ENCODE peak calls at places on chromosomes 16 and 17, in eight cellular contexts. One of them, this sample, is unnamed.
A peak's percentile ranks its signal among the peaks of the same experiment; 100 is the strongest.

GRCh38 chr16:29664133-29664912 is 1.3 kb downstream of the SPN start:
- DNase-seq in left cardiac atrium: peak; percentile 27
- DNase-seq in stomach: no peak
- DNase-seq in iris pigment epithelial cell: no peak
- DNase-seq in nephron progenitor cell: no peak
- DNase-seq in substantia nigra: no peak
- DNase-seq in NCI-H2081: no peak
- DNase-seq in brain microvascular endothelial cell: no peak
- DNase-seq in this sample: peak; percentile 68

GRCh38 chr17:60641810-60642220 is 35.8 kb upstream of the BCAS3 start:
- DNase-seq in nephron progenitor cell: peak; percentile 53
- DNase-seq in brain microvascular endothelial cell: peak; percentile 72
- DNase-seq in stomach: peak; percentile 63
- DNase-seq in left cardiac atrium: peak; percentile 44
- DNase-seq in iris pigment epithelial cell: peak; percentile 82
- DNase-seq in NCI-H2081: peak; percentile 87
- DNase-seq in substantia nigra: no peak
- DNase-seq in this sample: no peak

GRCh38 chr17:2025622-2026309 is 632 bp upstream of the RTN4RL1 start:
- DNase-seq in nephron progenitor cell: peak; percentile 79
- DNase-seq in NCI-H2081: no peak
- DNase-seq in iris pigment epithelial cell: peak; percentile 62
- DNase-seq in substantia nigra: no peak
- DNase-seq in stomach: peak; percentile 81
- DNase-seq in brain microvascular endothelial cell: peak; percentile 54
- DNase-seq in left cardiac atrium: peak; percentile 84
- DNase-seq in this sample: peak; percentile 82

GRCh38 chr16:67897231-67897630 is 4.2 kb downstream of the PSKH1 start:
- DNase-seq in iris pigment epithelial cell: peak; percentile 71
- DNase-seq in stomach: no peak
- DNase-seq in nephron progenitor cell: no peak
- DNase-seq in NCI-H2081: no peak
- DNase-seq in substantia nigra: no peak
- DNase-seq in brain microvascular endothelial cell: peak; percentile 35
- DNase-seq in left cardiac atrium: peak; percentile 68
- DNase-seq in this sample: no peak

GRCh38 chr16:46632778-46633733 is 11.9 kb upstream of the SHCBP1 start:
- DNase-seq in brain microvascular endothelial cell: no peak
- DNase-seq in stomach: no peak
- DNase-seq in left cardiac atrium: no peak
- DNase-seq in nephron progenitor cell: peak; percentile 33
- DNase-seq in substantia nigra: no peak
- DNase-seq in NCI-H2081: no peak
- DNase-seq in iris pigment epithelial cell: no peak
- DNase-seq in this sample: no peak

GRCh38 chr17:75619506-75620431 is 13.5 kb upstream of the SMIM5 start:
- DNase-seq in stomach: no peak
- DNase-seq in iris pigment epithelial cell: peak; percentile 38
- DNase-seq in brain microvascular endothelial cell: no peak
- DNase-seq in substantia nigra: no peak
- DNase-seq in NCI-H2081: peak; percentile 20
- DNase-seq in left cardiac atrium: no peak
- DNase-seq in nephron progenitor cell: peak; percentile 82
- DNase-seq in this sample: no peak

GRCh38 chr16:86975445-86975844 is 341.7 kb downstream of the C16orf95 start:
- DNase-seq in iris pigment epithelial cell: peak; percentile 87
- DNase-seq in nephron progenitor cell: peak; percentile 45
- DNase-seq in brain microvascular endothelial cell: peak; percentile 81
- DNase-seq in stomach: no peak
- DNase-seq in NCI-H2081: no peak
- DNase-seq in substantia nigra: no peak
- DNase-seq in left cardiac atrium: no peak
- DNase-seq in this sample: no peak

GRCh38 chr16:46658925-46659324 is 30.1 kb downstream of the VPS35 start:
- DNase-seq in nephron progenitor cell: no peak
- DNase-seq in brain microvascular endothelial cell: no peak
- DNase-seq in stomach: no peak
- DNase-seq in substantia nigra: no peak
- DNase-seq in iris pigment epithelial cell: peak; percentile 20
- DNase-seq in NCI-H2081: no peak
- DNase-seq in left cardiac atrium: no peak
- DNase-seq in this sample: peak; percentile 30